ENCODE peak calls at places on chromosomes 11 and 22, in four cellular contexts. N is H1, B is upper lobe of right lung, Q is uterus. T is an unnamed sample. For H3K4me1, the result is how much of the 10 kb centered on the place peaks cover.

GRCh38 chr22:47918276-47918928 is 1156.0 kb downstream of the TBC1D22A start:
- DNase-seq in N (no peak), B (no peak), Q (no peak), T (no peak)

GRCh38 chr22:42717197-42717967 is 3.3 kb downstream of the A4GALT start:
- DNase-seq in N (no peak), B (no peak), Q (peak), T (no peak)

GRCh38 chr11:128593281-128593680 is 5.9 kb upstream of the ETS1 start:
- DNase-seq in N (no peak), B (no peak), Q (no peak), T (no peak)

GRCh38 chr11:64186205-64187165 is 514 bp downstream of the STIP1 start:
- DNase-seq in N (no peak), B (no peak), Q (no peak), T (no peak)

GRCh38 chr11:105823495-105824033 is 198.5 kb downstream of the MSANTD4 start:
- DNase-seq in N (no peak), B (no peak), Q (no peak), T (no peak)

GRCh38 chr11:85913486-85913885 is 58.3 kb downstream of the CCDC83 start:
- DNase-seq in N (no peak), B (no peak), Q (no peak), T (no peak)

GRCh38 chr11:12523180-12523924 is 146.0 kb downstream of the PARVA start:
- DNase-seq in N (no peak), B (no peak), Q (no peak), T (no peak)

GRCh38 chr11:33829430-33830141 is 55.3 kb upstream of the FBXO3 start:
- DNase-seq in N (peak), B (no peak), Q (peak), T (peak)

GRCh38 chr11:13680501-13681264 is 12.2 kb downstream of the FAR1 start:
- DNase-seq in N (no peak), B (no peak), Q (no peak), T (no peak)

GRCh38 chr22:39244496-39245129 is at the start of gene PDGFB:
- DNase-seq in N (no peak), B (no peak), Q (no peak), T (no peak)

GRCh38 chr11:133950874-133951483 is 5.8 kb downstream of the IGSF9B start:
- DNase-seq in N (peak), B (no peak), Q (no peak), T (no peak)

GRCh38 chr22:37781434-37782059 is 26.2 kb upstream of the GCAT start:
- DNase-seq in N (no peak), B (no peak), Q (no peak), T (no peak)

GRCh38 chr11:111975076-111975806 is 38.1 kb downstream of the DIXDC1 start:
- DNase-seq in N (no peak), B (no peak), Q (no peak), T (no peak)

GRCh38 chr11:46628961-46629360 is 11.6 kb downstream of the ATG13 start:
- DNase-seq in N (no peak), B (no peak), Q (no peak), T (no peak)

GRCh38 chr22:47433627-47434026 is 671.2 kb downstream of the TBC1D22A start:
- DNase-seq in N (no peak), B (no peak), Q (no peak), T (no peak)

GRCh38 chr22:30863161-30863833 is 105.3 kb downstream of the MORC2 start:
- DNase-seq in N (peak), B (peak), Q (no peak), T (no peak)

GRCh38 chr22:30159082-30159481 is 78.8 kb downstream of the HORMAD2 start:
- DNase-seq in N (no peak), B (no peak), Q (no peak), T (no peak)

GRCh38 chr22:26197427-26197826 is 28.2 kb downstream of the SEZ6L start:
- DNase-seq in N (no peak), B (no peak), Q (no peak), T (no peak)
- H3K27ac ChIP-seq in N (no peak), B (no peak), Q (no peak), T (no peak)

GRCh38 chr11:72634472-72635095 is 39.6 kb downstream of the PDE2A start:
- DNase-seq in N (no peak), B (no peak), Q (no peak), T (no peak)

GRCh38 chr11:72633068-72633467 is 41.2 kb downstream of the PDE2A start:
- DNase-seq in N (no peak), B (no peak), Q (no peak), T (no peak)

GRCh38 chr11:72635931-72636330 is 38.3 kb downstream of the PDE2A start:
- DNase-seq in N (no peak), B (no peak), Q (no peak), T (no peak)

GRCh38 chr11:72635309-72635915 is 38.8 kb downstream of the PDE2A start:
- DNase-seq in N (no peak), B (no peak), Q (no peak), T (no peak)

DNA sequence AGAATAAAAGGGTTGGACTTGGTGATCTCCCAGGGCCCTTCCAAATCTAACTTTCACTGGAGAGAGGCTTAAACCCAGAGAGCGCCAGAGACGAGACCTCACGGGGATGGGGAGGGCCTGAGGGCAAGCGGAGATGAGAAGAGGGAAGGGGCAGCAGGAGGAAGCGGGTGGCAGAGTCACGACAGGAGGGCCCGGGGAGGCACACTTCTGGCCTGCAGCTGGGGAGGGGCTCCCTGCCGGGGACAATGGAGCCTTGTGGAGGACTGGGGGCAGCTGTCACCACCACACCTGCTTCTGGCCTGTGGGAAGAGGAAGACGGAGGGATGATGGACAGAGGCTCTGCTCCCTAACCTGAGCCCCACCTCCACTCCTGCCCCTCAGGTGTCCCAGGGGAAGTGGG is 40.2 kb downstream of the PDE2A start:
- DNase-seq in N (no peak), B (no peak), Q (no peak), T (no peak)
- H3K4me1 ChIP-seq in N (under half), B (under half), Q (under half), T (under half)

DNA sequence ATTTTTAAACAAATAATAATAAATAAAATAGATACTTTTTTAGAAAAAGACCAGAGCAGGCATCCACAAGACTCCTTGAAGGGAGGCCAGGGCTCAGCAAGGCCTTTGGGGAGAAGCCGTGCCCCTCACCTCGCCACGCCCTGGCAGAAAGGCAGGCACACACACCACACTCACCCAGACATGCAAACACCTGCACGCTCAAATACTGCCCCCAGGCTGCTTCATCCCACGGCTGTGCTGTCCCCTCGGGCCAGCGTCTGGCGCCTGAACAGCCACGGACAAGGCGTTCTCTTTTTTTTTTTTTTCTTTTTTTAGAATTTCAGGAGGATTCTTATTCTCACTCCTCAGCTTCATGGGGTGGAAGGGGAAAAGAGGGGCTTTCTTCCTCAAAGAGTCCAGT is 1.5 kb downstream of the FADS3 start:
- DNase-seq in N (no peak), B (no peak), Q (no peak), T (no peak)
- H3K4me3 ChIP-seq in N (no peak), B (peak), Q (no peak), T (no peak)

DNA sequence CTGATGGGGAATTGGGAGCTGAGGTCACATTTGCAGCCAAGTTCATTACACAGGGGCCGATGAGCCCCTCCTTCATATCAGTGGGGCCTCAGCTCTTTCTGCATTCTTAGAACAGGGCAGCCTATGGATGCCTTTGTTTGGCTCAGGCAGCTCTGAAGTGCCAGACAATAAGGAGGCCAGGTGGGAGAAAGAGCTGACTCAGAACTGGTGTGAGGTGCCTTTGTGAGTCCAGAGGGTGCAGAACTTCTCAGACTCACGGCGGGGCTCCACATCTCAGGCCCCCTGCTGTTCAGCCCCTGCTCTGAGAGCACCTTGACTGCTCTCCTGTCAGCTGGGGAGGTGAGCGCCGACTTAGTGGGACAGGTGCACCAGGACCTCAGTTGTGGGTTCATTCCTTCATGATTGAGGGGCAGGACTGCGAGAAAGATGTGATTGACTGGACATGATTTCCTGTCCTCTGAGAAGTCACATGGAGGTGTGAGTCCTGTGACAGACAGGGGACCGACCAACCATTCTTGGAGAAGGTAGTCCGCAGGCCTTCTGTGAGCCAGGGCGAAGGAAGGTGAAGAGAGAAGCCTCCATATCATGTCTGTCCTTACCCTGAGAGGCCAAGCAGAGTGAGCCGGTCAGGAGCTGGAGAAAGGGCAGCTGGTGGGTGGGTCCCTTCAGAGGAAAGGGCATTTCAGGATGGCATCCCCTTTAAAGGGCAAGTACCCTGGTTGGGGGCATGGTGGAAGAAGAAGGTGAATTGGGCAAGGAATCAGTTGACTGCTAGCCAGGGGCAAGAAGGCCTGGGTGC is 245.0 kb upstream of the TBCEL start:
- DNase-seq in N (no peak), B (no peak), Q (no peak), T (no peak)
- H3K27ac ChIP-seq in N (no peak), B (no peak), Q (no peak), T (no peak)

DNA sequence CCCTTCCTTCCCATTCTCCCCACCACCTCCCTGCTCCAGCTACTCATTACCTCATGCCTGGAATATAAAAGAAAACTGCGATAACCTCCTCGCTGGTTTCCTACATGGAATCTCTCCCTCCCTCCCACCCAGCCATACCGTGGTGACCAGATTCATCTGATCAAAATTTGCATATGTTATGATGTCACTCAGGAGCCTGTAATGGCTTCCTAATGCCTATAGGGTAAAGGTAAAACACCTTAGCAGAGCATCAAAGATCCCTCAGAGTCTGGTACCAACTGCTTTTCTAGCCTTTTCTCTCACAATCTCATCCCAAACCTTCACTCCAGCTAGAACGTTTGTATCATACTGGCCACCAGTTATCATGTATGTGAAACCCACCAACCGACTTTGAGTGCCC is 19.6 kb downstream of the RTN4RL2 start:
- DNase-seq in N (no peak), B (no peak), Q (no peak), T (no peak)
- H3K4me1 ChIP-seq in N (under half), B (under half), Q (under half), T (under half)

GRCh38 chr11:44637477-44637876 is 72.0 kb downstream of the CD82 start:
- DNase-seq in N (no peak), B (no peak), Q (no peak), T (no peak)
- H3K4me3 ChIP-seq in N (no peak), B (no peak), Q (no peak), T (no peak)